ENCODE peak calls at places on chromosomes 13 and 19, in four cellular contexts. Y is testis, M is WERI-Rb-1, Q is WTC11. O is an unnamed sample.

GRCh38 chr13:34733720-34734119 is 208.3 kb upstream of the NBEA start:
- DNase-seq in M (no peak), Q (no peak), Y (no peak), O (no peak)

GRCh38 chr13:102817907-102818306 is 19.0 kb downstream of the BIVM start:
- DNase-seq in M (no peak), Q (no peak), Y (no peak), O (no peak)

GRCh38 chr13:70844391-70845108 is 736.3 kb upstream of the KLHL1 start:
- DNase-seq in M (no peak), Y (no peak), Q (no peak), O (no peak)

GRCh38 chr19:30136591-30136990 is 194.6 kb downstream of the URI1 start:
- DNase-seq in M (no peak), Q (no peak), Y (no peak), O (no peak)

GRCh38 chr19:8615813-8616596 is 5.5 kb upstream of the ADAMTS10 start:
- DNase-seq in M (peak), Q (peak), Y (peak), O (peak)

GRCh38 chr19:18776736-18777135 is 14.4 kb downstream of the COMP start:
- DNase-seq in M (no peak), Q (no peak), Y (no peak), O (no peak)

GRCh38 chr13:71316964-71317363 is 550.0 kb downstream of the DACH1 start:
- DNase-seq in M (no peak), Y (no peak), Q (no peak), O (no peak)

GRCh38 chr19:47111081-47111589 is 2.4 kb downstream of the ZC3H4 start:
- DNase-seq in Q (no peak), M (peak), Y (no peak), O (peak)

GRCh38 chr19:31674503-31675186 is 325.4 kb upstream of the TSHZ3 start:
- DNase-seq in Y (no peak), Q (no peak), M (no peak), O (no peak)

GRCh38 chr19:54162241-54162805 is 2.8 kb upstream of the LENG1 start:
- DNase-seq in Q (peak), M (no peak), Y (peak), O (peak)

GRCh38 chr13:21673592-21674270 is 2.9 kb downstream of the FGF9 start:
- DNase-seq in Y (peak), M (no peak), Q (peak), O (peak)

GRCh38 chr19:54648129-54648528 is 14.7 kb upstream of the LILRB4 start:
- DNase-seq in Q (no peak), Y (no peak), M (no peak), O (no peak)

GRCh38 chr13:87999141-87999765 is 328.1 kb downstream of the SLITRK5 start:
- DNase-seq in Y (no peak), Q (no peak), M (no peak), O (no peak)

GRCh38 chr13:37741536-37741935 is 128.0 kb downstream of the TRPC4 start:
- DNase-seq in Y (no peak), Q (no peak), M (no peak), O (peak)

GRCh38 chr13:34867590-34867989 is 74.5 kb upstream of the NBEA start:
- DNase-seq in Y (no peak), M (no peak), Q (no peak), O (peak)

GRCh38 chr13:106155411-106155810 is 380.1 kb downstream of the EFNB2 start:
- DNase-seq in M (no peak), Y (no peak), Q (no peak), O (no peak)

GRCh38 chr13:28035146-28035782 is 46.8 kb upstream of the URAD start:
- DNase-seq in Q (no peak), Y (no peak), M (no peak), O (no peak)

GRCh38 chr19:32631381-32631780 is 43.6 kb downstream of the ANKRD27 start:
- DNase-seq in Q (no peak), Y (no peak), M (peak), O (peak)

GRCh38 chr13:97366172-97366688 is 67.7 kb upstream of the RAP2A start:
- DNase-seq in Q (no peak), Y (no peak), M (no peak), O (no peak)

GRCh38 chr19:40567040-40567749 is 9.5 kb upstream of the SHKBP1 start:
- DNase-seq in Y (no peak), Q (no peak), M (no peak), O (no peak)

GRCh38 chr13:99386911-99387788 is 80.0 kb upstream of the GPR183 start:
- DNase-seq in M (peak), Q (peak), Y (peak), O (no peak)

GRCh38 chr13:21297452-21297851 is 121.0 kb downstream of the MRPL57 start:
- DNase-seq in Y (no peak), M (no peak), Q (no peak), O (no peak)

GRCh38 chr19:32416749-32417469 is 11.3 kb downstream of the DPY19L3 start:
- DNase-seq in Q (no peak), M (no peak), Y (no peak), O (peak)

GRCh38 chr19:51783373-51783772 is 11.6 kb upstream of the FPR3 start:
- DNase-seq in M (peak), Q (peak), Y (no peak), O (no peak)

GRCh38 chr19:30898353-30899103 is 450.7 kb downstream of the TSHZ3 start:
- DNase-seq in M (no peak), Q (no peak), Y (no peak), O (no peak)